ENCODE peak calls at places on chromosomes 5 and 9, in four cellular contexts. One of them, this sample, is unnamed.

GRCh38 chr9:131869312-131869711 is 129.4 kb upstream of the RAPGEF1 start:
- DNase-seq in neuronal stem cell: peak; percentile 39
- DNase-seq in IMR-90: no peak
- DNase-seq in H9: peak; percentile 49
- DNase-seq in this sample: no peak

GRCh38 chr5:106423109-106423897 is 1247.4 kb downstream of the EFNA5 start:
- DNase-seq in neuronal stem cell: no peak
- DNase-seq in IMR-90: no peak
- DNase-seq in H9: peak; percentile 30
- DNase-seq in this sample: peak; percentile 87

GRCh38 chr9:113540466-113540865 is 76.9 kb downstream of the RGS3 start:
- DNase-seq in neuronal stem cell: no peak
- DNase-seq in IMR-90: no peak
- DNase-seq in H9: no peak
- DNase-seq in this sample: no peak

GRCh38 chr5:132782101-132782500 is 5.1 kb upstream of the SEPTIN8 start:
- DNase-seq in neuronal stem cell: no peak
- DNase-seq in IMR-90: peak; percentile 74
- DNase-seq in H9: peak; percentile 17
- DNase-seq in this sample: no peak

GRCh38 chr9:132068604-132069003 is 11.1 kb downstream of the MED27 start:
- DNase-seq in neuronal stem cell: no peak
- DNase-seq in IMR-90: no peak
- DNase-seq in H9: no peak
- DNase-seq in this sample: no peak

GRCh38 chr5:54329731-54330709 is 19.6 kb upstream of the ARL15 start:
- DNase-seq in neuronal stem cell: no peak
- DNase-seq in IMR-90: peak; percentile 96
- DNase-seq in H9: no peak
- DNase-seq in this sample: peak; percentile 97

GRCh38 chr5:145362261-145362660 is 472.9 kb downstream of the PRELID2 start:
- DNase-seq in neuronal stem cell: no peak
- DNase-seq in IMR-90: peak; percentile 93
- DNase-seq in H9: no peak
- DNase-seq in this sample: peak; percentile 72

GRCh38 chr5:154465169-154465568 is 12.9 kb downstream of the HAND1 start:
- DNase-seq in neuronal stem cell: no peak
- DNase-seq in IMR-90: peak; percentile 74
- DNase-seq in H9: no peak
- DNase-seq in this sample: peak; percentile 90

GRCh38 chr5:22329683-22330082 is 523.5 kb downstream of the CDH12 start:
- DNase-seq in neuronal stem cell: no peak
- DNase-seq in IMR-90: no peak
- DNase-seq in H9: no peak
- DNase-seq in this sample: no peak

GRCh38 chr5:73591698-73592501 is 26.4 kb downstream of the UTP15 start:
- DNase-seq in neuronal stem cell: no peak
- DNase-seq in IMR-90: peak; percentile 79
- DNase-seq in H9: no peak
- DNase-seq in this sample: no peak

GRCh38 chr9:4922101-4922500 is 63.0 kb upstream of the JAK2 start:
- DNase-seq in neuronal stem cell: no peak
- DNase-seq in IMR-90: no peak
- DNase-seq in H9: no peak
- DNase-seq in this sample: no peak

GRCh38 chr5:121257621-121258020 is 594.1 kb upstream of the FTMT start:
- DNase-seq in neuronal stem cell: no peak
- DNase-seq in IMR-90: no peak
- DNase-seq in H9: no peak
- DNase-seq in this sample: no peak

GRCh38 chr9:121818016-121818661 is 166.7 kb downstream of the DAB2IP start:
- DNase-seq in neuronal stem cell: no peak
- DNase-seq in IMR-90: no peak
- DNase-seq in H9: peak; percentile 25
- DNase-seq in this sample: peak; percentile 12

GRCh38 chr5:142145106-142145900 is 36.7 kb downstream of the NDFIP1 start:
- DNase-seq in neuronal stem cell: no peak
- DNase-seq in IMR-90: peak; percentile 68
- DNase-seq in H9: peak; percentile 58
- DNase-seq in this sample: peak; percentile 78

GRCh38 chr9:86775718-86776117 is 171.6 kb downstream of the GAS1 start:
- DNase-seq in neuronal stem cell: no peak
- DNase-seq in IMR-90: no peak
- DNase-seq in H9: no peak
- DNase-seq in this sample: no peak

GRCh38 chr9:73131376-73131775 is 20.3 kb upstream of the ANXA1 start:
- DNase-seq in neuronal stem cell: no peak
- DNase-seq in IMR-90: no peak
- DNase-seq in H9: no peak
- DNase-seq in this sample: no peak

GRCh38 chr5:637581-638450 is 25.7 kb downstream of the CEP72 start:
- DNase-seq in neuronal stem cell: no peak
- DNase-seq in IMR-90: no peak
- DNase-seq in H9: no peak
- DNase-seq in this sample: no peak

GRCh38 chr5:138948391-138949222 is 73.5 kb upstream of the LRRTM2 start:
- DNase-seq in neuronal stem cell: no peak
- DNase-seq in IMR-90: no peak
- DNase-seq in H9: no peak
- DNase-seq in this sample: no peak

GRCh38 chr5:102807878-102808502 is 52.9 kb downstream of the PAM start:
- DNase-seq in neuronal stem cell: peak; percentile 15
- DNase-seq in IMR-90: peak; percentile 79
- DNase-seq in H9: peak; percentile 45
- DNase-seq in this sample: no peak

GRCh38 chr9:124045076-124045829 is 33.7 kb downstream of the LHX2 start:
- DNase-seq in neuronal stem cell: no peak
- DNase-seq in IMR-90: peak; percentile 22
- DNase-seq in H9: peak; percentile 51
- DNase-seq in this sample: peak; percentile 31

DNA sequence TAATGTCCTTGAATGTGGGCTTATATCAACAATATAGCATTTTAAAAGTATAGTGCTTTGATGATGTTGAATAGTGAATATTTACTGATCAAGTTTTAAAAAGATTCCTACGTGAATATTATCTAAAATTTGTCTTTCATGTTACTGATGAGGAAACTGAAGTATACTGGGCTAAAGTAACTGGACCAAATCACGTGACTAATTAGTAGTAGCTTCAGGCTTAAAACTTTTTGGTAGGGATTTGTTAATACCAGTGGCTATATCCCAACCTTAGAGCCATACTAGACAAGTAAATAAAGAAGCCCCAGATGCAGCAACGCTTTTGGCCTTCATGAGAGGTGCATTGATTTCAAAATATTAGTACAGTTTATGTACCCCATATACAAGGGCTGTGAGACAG is 152.1 kb upstream of the EDIL3 start:
- DNase-seq in neuronal stem cell: no peak
- DNase-seq in IMR-90: no peak
- DNase-seq in H9: no peak
- DNase-seq in this sample: no peak
- H3K27ac ChIP-seq in neuronal stem cell: no peak overlapping the region
- H3K27ac ChIP-seq in IMR-90: no peak overlapping the region
- H3K27ac ChIP-seq in H9: no peak overlapping the region
- H3K27ac ChIP-seq in this sample: no peak overlapping the region

GRCh38 chr9:98117984-98118639 is 910 bp downstream of the TRIM14 start:
- DNase-seq in neuronal stem cell: no peak
- DNase-seq in IMR-90: peak; percentile 28
- DNase-seq in H9: no peak
- DNase-seq in this sample: peak; percentile 57

GRCh38 chr9:98124637-98125426 is 5.8 kb upstream of the TRIM14 start:
- DNase-seq in neuronal stem cell: no peak
- DNase-seq in IMR-90: no peak
- DNase-seq in H9: no peak
- DNase-seq in this sample: no peak

GRCh38 chr9:98121096-98121495 is 2.1 kb upstream of the TRIM14 start:
- DNase-seq in neuronal stem cell: no peak
- DNase-seq in IMR-90: no peak
- DNase-seq in H9: no peak
- DNase-seq in this sample: peak; percentile 28

GRCh38 chr9:98120476-98120875 is 1.5 kb upstream of the TRIM14 start:
- DNase-seq in neuronal stem cell: no peak
- DNase-seq in IMR-90: no peak
- DNase-seq in H9: no peak
- DNase-seq in this sample: peak; percentile 65

GRCh38 chr9:98118640-98119601 is at the start of gene TRIM14:
- DNase-seq in neuronal stem cell: peak; percentile 32
- DNase-seq in IMR-90: peak; percentile 55
- DNase-seq in H9: peak; percentile 80
- DNase-seq in this sample: peak; percentile 77
- H3K9ac ChIP-seq in neuronal stem cell: peak within 1 kb of the TSS; percentile 80
- H3K9ac ChIP-seq in IMR-90: peak within 1 kb of the TSS; percentile 38
- H3K9ac ChIP-seq in H9: no peak within 1 kb of the TSS
- H3K9ac ChIP-seq in this sample: no peak within 1 kb of the TSS

GRCh38 chr9:127570533-127571111 is 41.5 kb upstream of the STXBP1 start:
- DNase-seq in neuronal stem cell: no peak
- DNase-seq in IMR-90: no peak
- DNase-seq in H9: no peak
- DNase-seq in this sample: peak; percentile 73
- H2AK5ac ChIP-seq in neuronal stem cell: peak overlapping the region; percentile 41
- H2AK5ac ChIP-seq in IMR-90: peak overlapping the region; percentile 94
- H2AK5ac ChIP-seq in H9: no peak overlapping the region
- H2AK5ac ChIP-seq in this sample: peak overlapping the region; percentile 79

DNA sequence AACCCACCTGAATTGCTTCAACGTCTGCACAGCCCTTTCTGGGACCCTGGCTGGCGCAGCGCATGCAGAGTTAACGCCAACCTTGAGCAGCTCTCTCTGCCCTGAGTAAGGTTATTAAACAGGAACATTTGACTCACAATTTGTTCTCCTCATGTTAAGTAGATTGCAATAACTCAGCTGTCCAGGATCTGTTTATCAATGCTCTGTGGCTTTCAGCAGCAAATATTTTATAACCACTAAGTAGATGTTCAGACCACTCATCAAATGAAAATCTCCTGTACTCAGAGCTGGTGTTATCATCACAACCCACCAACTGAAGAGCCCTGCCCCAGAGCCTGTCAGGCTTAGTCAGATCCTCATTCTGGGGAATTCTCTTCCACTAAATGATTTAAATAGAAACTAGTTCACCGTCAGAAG is 403.0 kb downstream of the ZNF608 start:
- DNase-seq in neuronal stem cell: no peak
- DNase-seq in IMR-90: peak; percentile 95
- DNase-seq in H9: no peak
- DNase-seq in this sample: no peak
- H3K27ac ChIP-seq in neuronal stem cell: no peak overlapping the region
- H3K27ac ChIP-seq in IMR-90: no peak overlapping the region
- H3K27ac ChIP-seq in H9: no peak overlapping the region
- H3K27ac ChIP-seq in this sample: no peak overlapping the region

GRCh38 chr5:78287169-78287568 is 7.3 kb downstream of the AP3B1 start:
- DNase-seq in neuronal stem cell: no peak
- DNase-seq in IMR-90: no peak
- DNase-seq in H9: no peak
- DNase-seq in this sample: no peak

GRCh38 chr5:78286288-78286687 is 8.2 kb downstream of the AP3B1 start:
- DNase-seq in neuronal stem cell: no peak
- DNase-seq in IMR-90: no peak
- DNase-seq in H9: no peak
- DNase-seq in this sample: no peak

GRCh38 chr5:78287833-78288232 is 6.7 kb downstream of the AP3B1 start:
- DNase-seq in neuronal stem cell: no peak
- DNase-seq in IMR-90: peak; percentile 84
- DNase-seq in H9: no peak
- DNase-seq in this sample: peak; percentile 85

GRCh38 chr5:78291687-78292086 is 2.8 kb downstream of the AP3B1 start:
- DNase-seq in neuronal stem cell: no peak
- DNase-seq in IMR-90: no peak
- DNase-seq in H9: no peak
- DNase-seq in this sample: no peak

DNA sequence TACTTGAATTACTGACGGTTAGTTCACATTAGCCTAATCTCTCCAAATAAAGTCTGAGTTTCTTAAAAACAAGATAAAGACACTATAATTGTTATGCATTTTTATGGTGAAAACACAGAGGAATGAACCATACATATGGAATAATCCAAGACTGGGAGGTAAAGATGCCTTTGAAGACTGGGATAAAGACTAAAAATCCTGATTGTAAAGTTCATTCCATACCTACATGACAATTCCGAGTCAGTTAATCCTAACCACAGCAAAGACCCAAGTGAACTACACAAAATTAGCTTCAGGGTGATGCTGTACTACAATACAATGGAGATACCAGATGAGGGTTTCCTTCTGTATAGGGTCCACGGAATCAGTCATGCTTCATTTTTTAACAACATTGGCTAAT is 6.3 kb downstream of the AP3B1 start:
- DNase-seq in neuronal stem cell: no peak
- DNase-seq in IMR-90: peak; percentile 33
- DNase-seq in H9: no peak
- DNase-seq in this sample: no peak
- H3K9ac ChIP-seq in neuronal stem cell: no peak overlapping the region
- H3K9ac ChIP-seq in IMR-90: no peak overlapping the region
- H3K9ac ChIP-seq in H9: no peak overlapping the region
- H3K9ac ChIP-seq in this sample: no peak overlapping the region

GRCh38 chr9:78439866-78440830 is 143.2 kb downstream of the PSAT1 start:
- DNase-seq in neuronal stem cell: no peak
- DNase-seq in IMR-90: no peak
- DNase-seq in H9: no peak
- DNase-seq in this sample: no peak
- H2AK5ac ChIP-seq in neuronal stem cell: no peak overlapping the region
- H2AK5ac ChIP-seq in IMR-90: no peak overlapping the region
- H2AK5ac ChIP-seq in H9: no peak overlapping the region
- H2AK5ac ChIP-seq in this sample: no peak overlapping the region

GRCh38 chr9:19104528-19105282 is 2.0 kb upstream of the HAUS6 start:
- DNase-seq in neuronal stem cell: no peak
- DNase-seq in IMR-90: no peak
- DNase-seq in H9: no peak
- DNase-seq in this sample: no peak

GRCh38 chr9:19102631-19103345 is at the start of gene HAUS6:
- DNase-seq in neuronal stem cell: peak; percentile 83
- DNase-seq in IMR-90: peak; percentile 96
- DNase-seq in H9: peak; percentile 97
- DNase-seq in this sample: peak; percentile 96

GRCh38 chr9:19102181-19102630 is 498 bp downstream of the HAUS6 start:
- DNase-seq in neuronal stem cell: no peak
- DNase-seq in IMR-90: peak; percentile 16
- DNase-seq in H9: no peak
- DNase-seq in this sample: no peak

DNA sequence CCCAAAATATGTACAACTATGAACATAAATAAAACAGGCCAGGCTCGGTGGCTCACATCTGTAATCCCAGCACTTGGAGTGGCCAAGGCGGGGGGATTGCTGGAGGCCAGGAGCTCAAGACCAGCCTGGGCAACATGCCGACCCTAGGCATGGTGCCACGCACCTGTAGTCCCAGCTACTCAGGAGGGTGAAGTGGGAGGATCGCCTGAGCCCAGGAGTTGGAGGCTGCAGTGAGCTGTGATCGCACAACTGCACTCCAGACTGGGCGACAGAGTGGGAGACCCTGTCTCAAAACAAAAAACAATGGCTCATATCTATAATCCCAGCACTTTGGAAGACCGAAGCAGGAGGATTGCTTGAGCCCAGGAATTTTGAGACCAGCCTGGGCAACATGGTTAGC is 1.5 kb downstream of the HAUS6 start:
- DNase-seq in neuronal stem cell: no peak
- DNase-seq in IMR-90: no peak
- DNase-seq in H9: no peak
- DNase-seq in this sample: no peak
- H3K27ac ChIP-seq in neuronal stem cell: no peak overlapping the region
- H3K27ac ChIP-seq in IMR-90: no peak overlapping the region
- H3K27ac ChIP-seq in H9: no peak overlapping the region
- H3K27ac ChIP-seq in this sample: no peak overlapping the region

This sample was measured in trophoblast cell.